ENCODE peak calls at places on chromosomes 12 and 14, in eight cellular contexts. R is A549, U is GM12878, L is H1, C is SK-N-SH, S is HepG2, D is HCT116, Z is K562. N is an unnamed sample.

GRCh38 chr14:78316058-78316457 is 145.9 kb downstream of the NRXN3 start:
- DNase-seq in S (no peak), C (no peak), L (no peak), R (no peak), Z (no peak), U (no peak), D (no peak), N (no peak)

GRCh38 chr14:67188326-67188725 is 914 bp upstream of the GARIN2 start:
- DNase-seq in C (no peak), Z (no peak), S (no peak), D (no peak), U (no peak), L (no peak), R (no peak), N (no peak)

GRCh38 chr14:64704145-64704742 is at the start of gene PLEKHG3:
- DNase-seq in D (no peak), Z (peak; percentile 50), U (no peak), S (peak; percentile 59), R (peak; percentile 84), C (peak; percentile 91), L (peak; percentile 88), N (peak; percentile 79)

GRCh38 chr14:75418779-75419768 is 8.7 kb upstream of the JDP2 start:
- DNase-seq in R (no peak), L (peak; percentile 89), C (no peak), D (peak; percentile 58), Z (peak; percentile 63), S (no peak), U (peak; percentile 57), N (peak; percentile 88)

GRCh38 chr14:36493761-36494160 is 26.3 kb downstream of the NKX2-1 start:
- DNase-seq in S (no peak), D (no peak), U (no peak), L (no peak), R (no peak), C (no peak), Z (no peak), N (no peak)

GRCh38 chr14:91354221-91354916 is 63.3 kb downstream of the CCDC88C start:
- DNase-seq in C (no peak), S (no peak), L (no peak), U (no peak), R (no peak), D (no peak), Z (no peak), N (no peak)

GRCh38 chr12:47394070-47394469 is 311.8 kb downstream of the RPAP3 start:
- DNase-seq in L (no peak), S (no peak), D (no peak), Z (no peak), U (no peak), C (no peak), R (no peak), N (no peak)

GRCh38 chr12:34396006-34396860 is 373.9 kb downstream of the ALG10 start:
- DNase-seq in Z (peak; percentile 3), C (peak; percentile 1), R (no peak), D (no peak), L (peak; percentile 3), S (no peak), U (no peak), N (no peak)

GRCh38 chr14:68631691-68632590 is 160.9 kb downstream of the ZFP36L1 start:
- DNase-seq in Z (no peak), C (no peak), S (no peak), R (no peak), D (no peak), U (no peak), L (peak; percentile 37), N (no peak)

GRCh38 chr14:70239802-70240201 is 51.1 kb upstream of the SLC8A3 start:
- DNase-seq in S (no peak), L (no peak), U (peak; percentile 67), R (no peak), C (no peak), D (no peak), Z (no peak), N (peak; percentile 4)

GRCh38 chr12:118773956-118774723 is 207.2 kb upstream of the SRRM4 start:
- DNase-seq in D (no peak), S (no peak), L (peak; percentile 85), C (peak; percentile 81), R (no peak), U (no peak), Z (no peak), N (no peak)

GRCh38 chr12:40760821-40761220 is 68.6 kb downstream of the CNTN1 start:
- DNase-seq in C (no peak), R (no peak), Z (no peak), U (no peak), D (no peak), S (no peak), L (no peak), N (no peak)

GRCh38 chr12:93638095-93638494 is 39.1 kb upstream of the CRADD start:
- DNase-seq in R (no peak), S (no peak), Z (no peak), D (no peak), U (no peak), L (no peak), C (no peak), N (no peak)

GRCh38 chr14:36619131-36619530 is 36.7 kb upstream of the NKX2-8 start:
- DNase-seq in Z (no peak), S (no peak), D (no peak), L (no peak), C (no peak), R (no peak), U (no peak), N (peak; percentile 22)

GRCh38 chr12:13177896-13178295 is 18.6 kb upstream of the EMP1 start:
- DNase-seq in D (no peak), R (no peak), S (no peak), Z (no peak), U (no peak), C (no peak), L (peak; percentile 3), N (no peak)

GRCh38 chr12:922297-922696 is 27.2 kb downstream of the RAD52 start:
- DNase-seq in Z (no peak), L (no peak), R (no peak), D (no peak), U (no peak), C (no peak), S (no peak), N (no peak)

GRCh38 chr12:53053223-53054111 is 3.6 kb downstream of the TNS2 start:
- DNase-seq in L (peak; percentile 91), U (no peak), D (peak; percentile 73), R (no peak), C (no peak), Z (peak; percentile 32), S (peak; percentile 77), N (peak; percentile 52)

GRCh38 chr12:105018761-105019160 is 32.6 kb downstream of the NOPCHAP1 start:
- DNase-seq in U (no peak), C (no peak), L (no peak), Z (no peak), R (no peak), D (no peak), S (no peak), N (no peak)

DNA sequence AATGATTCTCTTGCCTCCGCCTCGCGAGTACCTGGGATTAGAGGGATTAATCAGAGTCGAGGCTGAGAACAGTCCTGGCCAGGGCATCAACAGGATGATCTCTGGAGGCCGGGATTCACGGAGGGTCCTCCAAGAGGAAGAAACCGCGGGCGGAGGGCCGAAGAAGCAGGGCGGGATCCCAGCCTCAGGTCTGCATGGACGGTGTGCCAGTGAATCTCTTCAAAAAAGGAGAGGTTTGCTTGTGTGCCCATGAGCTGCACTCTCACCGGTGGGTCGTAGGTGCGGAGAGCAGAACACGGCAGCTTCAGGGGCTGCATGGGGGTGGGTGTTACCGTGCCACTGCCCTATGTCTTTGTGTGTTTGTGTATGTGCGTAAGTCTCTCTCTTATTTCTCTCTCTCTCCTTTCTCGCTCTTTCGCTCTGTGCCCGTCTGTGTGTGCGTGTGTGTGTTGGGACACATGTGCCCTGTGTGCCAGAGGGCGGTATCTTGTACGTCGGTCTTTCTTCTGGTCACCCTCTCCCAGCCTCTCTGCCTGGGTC is 768.2 kb upstream of the ALG10B start:
- DNase-seq in L (no peak), D (no peak), C (no peak), U (no peak), S (no peak), R (no peak), Z (no peak), N (no peak)
- H3K4me3 ChIP-seq in L (no peak overlapping the region), D (no peak overlapping the region), C (no peak overlapping the region), U (no peak overlapping the region), S (no peak overlapping the region), R (no peak overlapping the region), Z (no peak overlapping the region), N (no peak overlapping the region)

GRCh38 chr14:41605550-41606248 is 977 bp upstream of the LRFN5 start:
- DNase-seq in L (peak; percentile 82), Z (no peak), S (no peak), D (no peak), C (no peak), U (no peak), R (no peak), N (no peak)

GRCh38 chr14:41607119-41607785 is 576 bp downstream of the LRFN5 start:
- DNase-seq in S (no peak), U (no peak), C (no peak), D (no peak), L (peak; percentile 54), Z (no peak), R (no peak), N (no peak)

GRCh38 chr14:41604793-41605534 is 1.7 kb upstream of the LRFN5 start:
- DNase-seq in R (no peak), L (no peak), C (no peak), Z (no peak), U (no peak), D (no peak), S (no peak), N (no peak)

GRCh38 chr14:41607966-41608663 is 1.4 kb downstream of the LRFN5 start:
- DNase-seq in U (no peak), S (no peak), D (no peak), Z (no peak), C (no peak), L (peak; percentile 62), R (no peak), N (no peak)

GRCh38 chr14:41606249-41607118 is at the start of gene LRFN5:
- DNase-seq in D (no peak), Z (peak; percentile 5), C (peak; percentile 53), U (no peak), R (no peak), L (peak; percentile 82), S (no peak), N (no peak)
- TF ChIP-seq MAX in D (no peak), Z (no peak), C (no peak), U (no peak), R (no peak), L (peak; percentile 6), S (peak; percentile 67), N (no peak)

DNA sequence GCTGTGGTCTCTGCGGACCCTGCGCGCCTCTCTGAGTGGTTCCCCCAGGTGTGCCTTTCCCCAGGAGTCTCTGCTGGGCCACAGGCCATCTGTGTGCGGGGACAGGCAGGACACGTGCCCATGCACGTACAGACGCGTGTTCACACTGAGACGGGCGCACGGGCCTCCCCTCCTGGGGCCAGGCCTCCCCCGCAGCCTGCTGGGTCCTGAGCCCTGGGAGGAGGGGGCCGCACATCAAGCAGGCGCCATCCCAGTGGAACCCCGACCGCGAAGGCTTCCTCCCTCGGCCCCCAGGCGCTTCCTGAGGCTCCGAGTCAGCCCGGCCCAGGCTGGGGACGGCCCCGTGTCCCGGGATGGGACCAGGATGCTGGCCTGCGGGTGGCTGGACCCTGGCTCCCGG is 39.7 kb downstream of the LRCOL1 start:
- DNase-seq in S (no peak), D (no peak), C (no peak), L (no peak), U (no peak), Z (no peak), R (no peak), N (no peak)
- H3K4me3 ChIP-seq in S (no peak overlapping the region), D (no peak overlapping the region), C (no peak overlapping the region), L (no peak overlapping the region), U (no peak overlapping the region), Z (no peak overlapping the region), R (no peak overlapping the region), N (no peak overlapping the region)

GRCh38 chr14:105153331-105153731 is 15.2 kb downstream of the JAG2 start:
- DNase-seq in R (no peak), C (peak; percentile 56), U (no peak), D (no peak), L (no peak), Z (no peak), S (no peak), N (peak; percentile 36)
- TF ChIP-seq MAX in R (no peak), C (no peak), U (no peak), D (no peak), L (no peak), Z (no peak), S (no peak), N (no peak)

N was measured in NB4.